ENCODE peak calls at places on chromosomes 4 and X, in six cellular contexts. E is activated CD8-positive, alpha-beta memory T cell treated with anti-CD3 and anti-CD28 coated beads for 48 hours; G is sigmoid colon; L is NCI-H1417; Z is pons; U is ACHN. N is an unnamed sample.

GRCh38 chr4:72843466-72843865 is 226.1 kb downstream of the COX18 start:
- DNase-seq in G (no peak), U (no peak), Z (no peak), L (no peak), E (no peak), N (no peak)

GRCh38 chr4:1857931-1858330 is 2.0 kb upstream of the LETM1 start:
- DNase-seq in G (no peak), U (no peak), E (no peak), L (no peak), Z (no peak), N (no peak)

GRCh38 chrX:1210844-1211243 is 1.6 kb downstream of the CRLF2 start:
- DNase-seq in E (no peak), G (no peak), L (no peak), U (no peak), Z (no peak), N (no peak)

GRCh38 chr4:98558770-98559169 is 99.6 kb downstream of the TSPAN5 start:
- DNase-seq in L (no peak), Z (no peak), E (no peak), G (no peak), U (no peak), N (no peak)

GRCh38 chrX:7414753-7415152 is 266.8 kb upstream of the PUDP start:
- DNase-seq in E (no peak), L (no peak), U (no peak), G (no peak), Z (no peak), N (no peak)

GRCh38 chr4:152535236-152535902 is 523 bp downstream of the FBXW7 start:
- DNase-seq in E (no peak), G (peak), Z (no peak), U (no peak), L (no peak), N (peak)

GRCh38 chr4:57640391-57641100 is 530.4 kb upstream of the IGFBP7 start:
- DNase-seq in E (no peak), G (no peak), U (no peak), L (no peak), Z (no peak), N (no peak)

GRCh38 chr4:86359944-86360478 is at the start of gene MAPK10:
- DNase-seq in L (peak), U (peak), E (no peak), G (peak), Z (peak), N (peak)

GRCh38 chr4:81218206-81218605 is 3.2 kb upstream of the PRKG2 start:
- DNase-seq in E (no peak), L (no peak), U (no peak), G (no peak), Z (no peak), N (no peak)

GRCh38 chr4:156475322-156475721 is 496.3 kb downstream of the PDGFC start:
- DNase-seq in L (peak), E (no peak), U (peak), G (no peak), Z (peak), N (no peak)

GRCh38 chr4:8770518-8771257 is 101.0 kb downstream of the HMX1 start:
- DNase-seq in G (peak), L (no peak), E (no peak), U (no peak), Z (no peak), N (no peak)

GRCh38 chrX:103310592-103311400 is at the start of gene BEX2:
- DNase-seq in Z (peak), L (peak), G (peak), U (peak), E (peak), N (peak)

GRCh38 chr4:3880595-3881120 is 114.5 kb downstream of the ADRA2C start:
- DNase-seq in G (no peak), L (peak), U (peak), E (peak), Z (peak), N (peak)

GRCh38 chrX:153984351-153985178 is 12.0 kb downstream of the TMEM187 start:
- DNase-seq in L (no peak), U (no peak), Z (no peak), G (no peak), E (no peak), N (peak)

GRCh38 chrX:40867352-40867751 is 132.0 kb upstream of the MED14 start:
- DNase-seq in L (no peak), Z (no peak), U (peak), E (no peak), G (no peak), N (no peak)

GRCh38 chrX:49041683-49042529 is 1.3 kb downstream of the TFE3 start:
- DNase-seq in U (peak), E (no peak), L (no peak), G (no peak), Z (no peak), N (no peak)

GRCh38 chrX:23732704-23733103 is 10.4 kb downstream of the ACOT9 start:
- DNase-seq in E (no peak), L (no peak), U (no peak), Z (peak), G (no peak), N (no peak)

GRCh38 chrX:123860983-123861382 is 1.1 kb downstream of the XIAP start:
- DNase-seq in U (peak), Z (peak), E (no peak), G (no peak), L (no peak), N (no peak)

GRCh38 chr4:76620723-76621463 is 185.9 kb downstream of the SHROOM3 start:
- DNase-seq in G (no peak), Z (peak), L (no peak), U (no peak), E (no peak), N (no peak)

GRCh38 chrX:154735695-154736393 is 15.0 kb downstream of the GAB3 start:
- DNase-seq in Z (no peak), G (peak), U (no peak), E (no peak), L (no peak), N (no peak)

GRCh38 chr4:121189811-121190210 is 25.7 kb upstream of the TNIP3 start:
- DNase-seq in L (no peak), G (no peak), Z (peak), E (no peak), U (no peak), N (no peak)

GRCh38 chr4:89242864-89243740 is 64.5 kb downstream of the GPRIN3 start:
- DNase-seq in U (no peak), G (no peak), L (peak), E (no peak), Z (no peak), N (no peak)